ENCODE peak calls at places on chromosomes 12 and 14, in eight cellular contexts. F, N, V, W, Y, Z, M and R are unnamed samples.

GRCh38 chr12:90112668-90113067 is 404.0 kb upstream of the ATP2B1 start:
- DNase-seq in M (no peak), F (no peak), V (no peak), N (no peak), Y (no peak), W (no peak), Z (no peak), R (no peak)

GRCh38 chr12:124738636-124739467 is 124.8 kb downstream of the SCARB1 start:
- DNase-seq in Z (no peak), M (no peak), N (no peak), F (no peak), V (no peak), W (no peak), Y (peak), R (no peak)

GRCh38 chr12:116466536-116466935 is 92.6 kb upstream of the MAP1LC3B2 start:
- DNase-seq in F (no peak), V (no peak), N (no peak), Z (no peak), W (no peak), M (no peak), Y (no peak), R (no peak)

GRCh38 chr14:23306412-23307145 is at the start of gene BCL2L2:
- DNase-seq in V (no peak), W (no peak), Y (peak), N (peak), F (no peak), M (peak), Z (peak), R (no peak)

GRCh38 chr12:112270673-112271072 is 111.6 kb downstream of the HECTD4 start:
- DNase-seq in W (no peak), V (no peak), Y (no peak), F (no peak), N (peak), M (no peak), Z (no peak), R (no peak)

GRCh38 chr14:102057480-102058114 is 29.2 kb downstream of the HSP90AA1 start:
- DNase-seq in V (no peak), W (no peak), Z (no peak), N (no peak), M (no peak), F (no peak), Y (no peak), R (no peak)

GRCh38 chr12:79531547-79531946 is 159.2 kb downstream of the PAWR start:
- DNase-seq in M (no peak), V (no peak), Y (no peak), W (no peak), Z (no peak), N (no peak), F (no peak), R (no peak)

GRCh38 chr14:102929349-102930137 is 7.1 kb downstream of the AMN start:
- DNase-seq in M (no peak), N (no peak), F (no peak), V (no peak), Z (no peak), Y (peak), W (no peak), R (no peak)

GRCh38 chr12:106091421-106091820 is 47.3 kb downstream of the NUAK1 start:
- DNase-seq in Z (no peak), N (no peak), M (no peak), Y (no peak), W (no peak), F (no peak), V (no peak), R (no peak)

GRCh38 chr14:70186826-70187483 is 1.8 kb downstream of the SLC8A3 start:
- DNase-seq in F (no peak), N (peak), Z (no peak), V (no peak), W (no peak), Y (peak), M (no peak), R (no peak)

GRCh38 chr12:95718001-95718400 is 72.6 kb downstream of the NTN4 start:
- DNase-seq in Z (no peak), V (no peak), N (no peak), W (no peak), M (no peak), Y (no peak), F (no peak), R (no peak)

GRCh38 chr14:36656769-36657408 is 4.8 kb upstream of the PAX9 start:
- DNase-seq in V (no peak), M (no peak), Y (no peak), W (no peak), F (no peak), N (no peak), Z (no peak), R (no peak)

GRCh38 chr12:100795193-100796179 is 910 bp downstream of the ANO4 start:
- DNase-seq in Z (no peak), W (no peak), V (no peak), N (no peak), F (no peak), Y (peak), M (peak), R (no peak)

GRCh38 chr14:100292776-100293461 is 13.3 kb downstream of the SLC25A29 start:
- DNase-seq in N (no peak), Y (no peak), V (no peak), M (no peak), F (no peak), W (no peak), Z (no peak), R (no peak)

GRCh38 chr12:47778842-47779241 is 5.8 kb downstream of the SLC48A1 start:
- DNase-seq in M (peak), N (no peak), V (no peak), Y (no peak), W (no peak), F (no peak), Z (no peak), R (no peak)

GRCh38 chr12:104498211-104498801 is 41.6 kb downstream of the CHST11 start:
- DNase-seq in M (no peak), Y (peak), V (no peak), Z (no peak), F (peak), N (no peak), W (no peak), R (no peak)

GRCh38 chr12:105740970-105741725 is 397.6 kb downstream of the NUAK1 start:
- DNase-seq in W (no peak), Z (no peak), Y (no peak), N (no peak), M (peak), V (no peak), F (no peak), R (no peak)

GRCh38 chr12:51695241-51696010 is 104.4 kb downstream of the SCN8A start:
- DNase-seq in Y (no peak), W (no peak), F (no peak), Z (no peak), N (no peak), V (no peak), M (no peak), R (no peak)

GRCh38 chr12:55703288-55703687 is 4.4 kb downstream of the ITGA7 start:
- DNase-seq in M (no peak), Z (no peak), F (no peak), N (no peak), Y (no peak), W (no peak), V (no peak), R (no peak)

GRCh38 chr12:107152331-107152730 is 59.0 kb upstream of the CRY1 start:
- DNase-seq in W (no peak), N (no peak), Z (no peak), Y (no peak), V (no peak), F (no peak), M (no peak), R (no peak)

GRCh38 chr14:53963491-53964227 is 7.0 kb upstream of the BMP4 start:
- DNase-seq in M (no peak), F (no peak), W (no peak), Z (no peak), V (no peak), Y (peak), N (peak), R (no peak)

GRCh38 chr12:63753743-63754142 is 26.0 kb upstream of the RXYLT1 start:
- DNase-seq in Z (no peak), N (no peak), F (no peak), V (no peak), M (no peak), Y (no peak), W (no peak), R (no peak)

GRCh38 chr12:21541773-21542172 is 15.7 kb downstream of the SPX start:
- DNase-seq in N (no peak), Y (no peak), W (no peak), M (no peak), Z (no peak), V (no peak), F (no peak), R (no peak)

GRCh38 chr14:101196051-101196450 is 292.5 kb upstream of the RTL1 start:
- DNase-seq in N (no peak), W (no peak), Y (no peak), M (no peak), F (no peak), Z (no peak), V (no peak), R (no peak)

GRCh38 chr14:78933948-78934524 is 763.9 kb downstream of the NRXN3 start:
- DNase-seq in F (no peak), N (peak), V (no peak), M (peak), Y (peak), W (no peak), Z (no peak), R (no peak)

GRCh38 chr14:96564389-96564788 is 62.2 kb downstream of the PAPOLA start:
- DNase-seq in Y (no peak), M (no peak), V (no peak), Z (no peak), F (no peak), W (no peak), N (no peak), R (no peak)

GRCh38 chr12:116592116-116592637 is 33.0 kb downstream of the MAP1LC3B2 start:
- DNase-seq in W (no peak), Z (no peak), M (peak), N (no peak), F (no peak), Y (no peak), V (no peak), R (no peak)

GRCh38 chr12:100061814-100062213 is 77.1 kb upstream of the ANKS1B start:
- DNase-seq in V (no peak), Z (no peak), N (no peak), M (no peak), Y (no peak), F (no peak), W (no peak), R (no peak)

GRCh38 chr14:59771577-59771976 is 99.0 kb downstream of the RTN1 start:
- DNase-seq in Z (no peak), W (no peak), N (no peak), M (no peak), F (no peak), V (no peak), Y (no peak), R (no peak)

GRCh38 chr14:33127531-33127930 is 188.9 kb downstream of the NPAS3 start:
- DNase-seq in V (no peak), F (no peak), W (no peak), M (no peak), N (no peak), Y (no peak), Z (no peak), R (no peak)

GRCh38 chr14:103521438-103521961 is 1.1 kb downstream of the CKB start:
- DNase-seq in N (peak), M (no peak), Y (peak), W (no peak), V (no peak), F (no peak), Z (no peak), R (no peak)

GRCh38 chr14:25049127-25049558 is 804 bp downstream of the STXBP6 start:
- DNase-seq in W (no peak), F (no peak), V (no peak), Y (no peak), M (peak), Z (no peak), N (no peak), R (no peak)

GRCh38 chr12:66633676-66634075 is 45.2 kb downstream of the GRIP1 start:
- DNase-seq in V (no peak), Z (no peak), N (no peak), F (no peak), M (no peak), Y (no peak), W (no peak), R (no peak)

GRCh38 chr12:13100882-13101769 is 2.3 kb downstream of the GSG1 start:
- DNase-seq in W (peak), F (peak), Z (peak), Y (peak), N (peak), V (peak), M (peak), R (no peak)